ENCODE peak calls at places on chromosomes 4 and X, in four cellular contexts. One of them, this sample, is unnamed.

GRCh38 chr4:17966312-17966711 is 55.2 kb downstream of the LCORL start:
- DNase-seq in body of pancreas: no peak
- DNase-seq in stomach: no peak
- DNase-seq in tibial nerve: no peak
- DNase-seq in this sample: no peak

GRCh38 chr4:59091376-59092142 is 1981.4 kb upstream of the IGFBP7 start:
- DNase-seq in body of pancreas: no peak
- DNase-seq in tibial nerve: no peak
- DNase-seq in stomach: no peak
- DNase-seq in this sample: no peak

GRCh38 chrX:153226344-153227190 is 47.5 kb downstream of the MAGEA1 start:
- DNase-seq in body of pancreas: peak; percentile 14
- DNase-seq in tibial nerve: peak; percentile 17
- DNase-seq in stomach: no peak
- DNase-seq in this sample: peak; percentile 42

GRCh38 chr4:8373973-8374545 is 66.5 kb downstream of the ACOX3 start:
- DNase-seq in stomach: no peak
- DNase-seq in body of pancreas: no peak
- DNase-seq in tibial nerve: no peak
- DNase-seq in this sample: no peak

GRCh38 chr4:6152879-6153705 is 47.3 kb downstream of the JAKMIP1 start:
- DNase-seq in tibial nerve: no peak
- DNase-seq in stomach: no peak
- DNase-seq in body of pancreas: no peak
- DNase-seq in this sample: no peak

GRCh38 chr4:7347981-7348380 is 86.7 kb downstream of the PSAPL1 start:
- DNase-seq in tibial nerve: no peak
- DNase-seq in body of pancreas: no peak
- DNase-seq in stomach: no peak
- DNase-seq in this sample: no peak

GRCh38 chr4:110959041-110959643 is 336.3 kb upstream of the PITX2 start:
- DNase-seq in stomach: no peak
- DNase-seq in body of pancreas: no peak
- DNase-seq in tibial nerve: no peak
- DNase-seq in this sample: no peak

GRCh38 chrX:118761950-118762725 is 34.7 kb downstream of the IL13RA1 start:
- DNase-seq in tibial nerve: no peak
- DNase-seq in body of pancreas: no peak
- DNase-seq in stomach: no peak
- DNase-seq in this sample: no peak

GRCh38 chr4:171650543-171650942 is 162.7 kb upstream of the GALNTL6 start:
- DNase-seq in body of pancreas: no peak
- DNase-seq in tibial nerve: no peak
- DNase-seq in stomach: no peak
- DNase-seq in this sample: no peak

GRCh38 chr4:7024336-7024890 is 18.8 kb upstream of the TADA2B start:
- DNase-seq in tibial nerve: no peak
- DNase-seq in stomach: no peak
- DNase-seq in body of pancreas: no peak
- DNase-seq in this sample: no peak

GRCh38 chr4:8162625-8163024 is 4.0 kb upstream of the ABLIM2 start:
- DNase-seq in stomach: no peak
- DNase-seq in tibial nerve: no peak
- DNase-seq in body of pancreas: no peak
- DNase-seq in this sample: no peak

GRCh38 chr4:124290678-124291077 is 421.9 kb downstream of the ANKRD50 start:
- DNase-seq in tibial nerve: no peak
- DNase-seq in body of pancreas: no peak
- DNase-seq in stomach: no peak
- DNase-seq in this sample: no peak

GRCh38 chrX:153488231-153488914 is 6.4 kb upstream of the BGN start:
- DNase-seq in body of pancreas: no peak
- DNase-seq in tibial nerve: no peak
- DNase-seq in stomach: peak; percentile 44
- DNase-seq in this sample: peak; percentile 69

GRCh38 chr4:108492816-108493595 is 127.4 kb upstream of the RPL34 start:
- DNase-seq in tibial nerve: no peak
- DNase-seq in body of pancreas: no peak
- DNase-seq in stomach: no peak
- DNase-seq in this sample: no peak

GRCh38 chrX:115892787-115893671 is 277.5 kb upstream of the AGTR2 start:
- DNase-seq in body of pancreas: peak; percentile 85
- DNase-seq in tibial nerve: no peak
- DNase-seq in stomach: peak; percentile 70
- DNase-seq in this sample: peak; percentile 63

GRCh38 chr4:150039790-150040189 is 38.5 kb upstream of the DCLK2 start:
- DNase-seq in stomach: no peak
- DNase-seq in tibial nerve: no peak
- DNase-seq in body of pancreas: no peak
- DNase-seq in this sample: no peak

GRCh38 chr4:8280158-8280875 is 10.8 kb downstream of the HTRA3 start:
- DNase-seq in body of pancreas: no peak
- DNase-seq in tibial nerve: no peak
- DNase-seq in stomach: no peak
- DNase-seq in this sample: no peak

GRCh38 chrX:43269201-43269600 is 386.9 kb upstream of the MAOA start:
- DNase-seq in body of pancreas: no peak
- DNase-seq in stomach: no peak
- DNase-seq in tibial nerve: no peak
- DNase-seq in this sample: no peak

GRCh38 chr4:45453258-45453841 is 670.5 kb downstream of the GABRG1 start:
- DNase-seq in body of pancreas: no peak
- DNase-seq in tibial nerve: no peak
- DNase-seq in stomach: no peak
- DNase-seq in this sample: no peak

GRCh38 chr4:115851918-115852766 is 738.7 kb upstream of the NDST4 start:
- DNase-seq in body of pancreas: peak; percentile 71
- DNase-seq in tibial nerve: peak; percentile 45
- DNase-seq in stomach: peak; percentile 67
- DNase-seq in this sample: no peak

GRCh38 chrX:45056428-45057145 is 144.1 kb downstream of the DIPK2B start:
- DNase-seq in tibial nerve: no peak
- DNase-seq in stomach: no peak
- DNase-seq in body of pancreas: no peak
- DNase-seq in this sample: no peak

GRCh38 chrX:130055103-130055502 is 55.2 kb downstream of the ELF4 start:
- DNase-seq in stomach: no peak
- DNase-seq in tibial nerve: no peak
- DNase-seq in body of pancreas: no peak
- DNase-seq in this sample: no peak

GRCh38 chrX:96564595-96564994 is 120.0 kb upstream of the DIAPH2 start:
- DNase-seq in stomach: no peak
- DNase-seq in tibial nerve: no peak
- DNase-seq in body of pancreas: no peak
- DNase-seq in this sample: no peak

GRCh38 chr4:128060130-128060619 is 937 bp upstream of the LARP1B start:
- DNase-seq in stomach: no peak
- DNase-seq in tibial nerve: no peak
- DNase-seq in body of pancreas: no peak
- DNase-seq in this sample: no peak

GRCh38 chr4:174352405-174352804 is 68.7 kb downstream of the CEP44 start:
- DNase-seq in stomach: no peak
- DNase-seq in tibial nerve: no peak
- DNase-seq in body of pancreas: no peak
- DNase-seq in this sample: no peak

GRCh38 chr4:153084939-153085630 is 119.2 kb upstream of the TRIM2 start:
- DNase-seq in body of pancreas: peak; percentile 73
- DNase-seq in tibial nerve: peak; percentile 83
- DNase-seq in stomach: peak; percentile 82
- DNase-seq in this sample: peak; percentile 70

GRCh38 chr4:16360694-16361262 is 134.5 kb upstream of the TAPT1 start:
- DNase-seq in body of pancreas: no peak
- DNase-seq in stomach: no peak
- DNase-seq in tibial nerve: no peak
- DNase-seq in this sample: no peak

GRCh38 chrX:43998374-43998773 is 25.2 kb upstream of the NDP start:
- DNase-seq in body of pancreas: no peak
- DNase-seq in tibial nerve: no peak
- DNase-seq in stomach: no peak
- DNase-seq in this sample: no peak

GRCh38 chr4:16294455-16294854 is 68.2 kb upstream of the TAPT1 start:
- DNase-seq in body of pancreas: no peak
- DNase-seq in tibial nerve: no peak
- DNase-seq in stomach: no peak
- DNase-seq in this sample: no peak

GRCh38 chrX:28584025-28584424 is 3.2 kb upstream of the IL1RAPL1 start:
- DNase-seq in stomach: no peak
- DNase-seq in tibial nerve: no peak
- DNase-seq in body of pancreas: no peak
- DNase-seq in this sample: no peak

GRCh38 chr4:107548211-107548905 is 171.7 kb downstream of the PAPSS1 start:
- DNase-seq in tibial nerve: no peak
- DNase-seq in body of pancreas: no peak
- DNase-seq in stomach: no peak
- DNase-seq in this sample: no peak

GRCh38 chr4:3417448-3417847 is 24.3 kb upstream of the HGFAC start:
- DNase-seq in tibial nerve: no peak
- DNase-seq in stomach: no peak
- DNase-seq in body of pancreas: no peak
- DNase-seq in this sample: no peak

GRCh38 chr4:134201216-134202098 is at the start of gene PABPC4L:
- DNase-seq in body of pancreas: peak; percentile 16
- DNase-seq in stomach: no peak
- DNase-seq in tibial nerve: peak; percentile 9
- DNase-seq in this sample: peak; percentile 57

GRCh38 chr4:8831221-8832129 is 40.2 kb downstream of the HMX1 start:
- DNase-seq in body of pancreas: peak; percentile 5
- DNase-seq in tibial nerve: no peak
- DNase-seq in stomach: peak; percentile 22
- DNase-seq in this sample: peak; percentile 5

GRCh38 chr4:141254326-141254725 is 33.6 kb downstream of the ZNF330 start:
- DNase-seq in tibial nerve: no peak
- DNase-seq in stomach: no peak
- DNase-seq in body of pancreas: no peak
- DNase-seq in this sample: no peak

GRCh38 chrX:75596178-75596577 is 73.3 kb upstream of the ZDHHC15 start:
- DNase-seq in body of pancreas: no peak
- DNase-seq in tibial nerve: no peak
- DNase-seq in stomach: no peak
- DNase-seq in this sample: no peak
- H3K4me1 ChIP-seq in body of pancreas: no peaks in the 10 kb centered on the region
- H3K4me1 ChIP-seq in tibial nerve: no peaks in the 10 kb centered on the region
- H3K4me1 ChIP-seq in stomach: no peaks in the 10 kb centered on the region
- H3K4me1 ChIP-seq in this sample: no peaks in the 10 kb centered on the region

GRCh38 chr4:86721412-86721811 is 127.3 kb downstream of the PTPN13 start:
- DNase-seq in tibial nerve: no peak
- DNase-seq in stomach: no peak
- DNase-seq in body of pancreas: no peak
- DNase-seq in this sample: no peak
- H3K9me3 ChIP-seq in tibial nerve: no peaks in the 10 kb centered on the region
- H3K9me3 ChIP-seq in stomach: no peaks in the 10 kb centered on the region
- H3K9me3 ChIP-seq in body of pancreas: no peaks in the 10 kb centered on the region
- H3K9me3 ChIP-seq in this sample: no peaks in the 10 kb centered on the region

DNA sequence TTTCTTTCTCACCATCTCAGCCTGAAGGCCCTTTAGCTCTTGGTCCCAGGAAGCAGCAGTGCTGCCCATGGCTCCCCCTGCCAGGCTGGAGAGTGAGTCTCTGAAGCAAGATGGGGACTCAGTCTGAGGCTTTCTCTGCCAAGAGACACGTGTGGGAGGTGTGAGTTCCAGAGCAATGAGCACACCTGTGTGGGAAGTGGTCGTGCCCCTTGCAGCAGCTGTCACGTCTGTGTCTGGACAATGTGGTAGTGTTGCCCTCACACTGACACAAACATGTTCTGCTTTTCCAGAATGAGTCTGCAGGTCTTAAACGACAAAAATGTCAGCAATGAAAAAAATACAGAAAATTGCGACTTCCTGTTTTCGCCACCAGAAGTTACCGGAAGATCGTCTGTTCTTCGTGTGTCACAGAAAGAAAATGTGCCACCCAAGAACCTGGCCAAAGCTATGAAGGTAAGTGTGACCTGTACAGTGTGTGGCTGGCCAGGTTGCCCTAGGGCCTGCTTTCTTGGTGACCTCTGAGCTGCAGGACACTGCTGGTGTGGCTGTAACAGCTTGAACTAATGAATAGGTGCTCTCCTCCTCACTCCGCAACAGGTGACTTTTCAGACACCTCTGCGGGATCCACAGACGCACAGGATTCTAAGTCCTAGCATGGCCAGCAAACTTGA is 1.9 kb downstream of the TACC3 start:
- DNase-seq in tibial nerve: no peak
- DNase-seq in body of pancreas: no peak
- DNase-seq in stomach: no peak
- DNase-seq in this sample: peak; percentile 23
- TF ChIP-seq POLR2A in tibial nerve: peak; percentile 13
- TF ChIP-seq POLR2A in body of pancreas: peak; percentile 24
- TF ChIP-seq POLR2A in stomach: no peak
- TF ChIP-seq POLR2A in this sample: no peak

DNA sequence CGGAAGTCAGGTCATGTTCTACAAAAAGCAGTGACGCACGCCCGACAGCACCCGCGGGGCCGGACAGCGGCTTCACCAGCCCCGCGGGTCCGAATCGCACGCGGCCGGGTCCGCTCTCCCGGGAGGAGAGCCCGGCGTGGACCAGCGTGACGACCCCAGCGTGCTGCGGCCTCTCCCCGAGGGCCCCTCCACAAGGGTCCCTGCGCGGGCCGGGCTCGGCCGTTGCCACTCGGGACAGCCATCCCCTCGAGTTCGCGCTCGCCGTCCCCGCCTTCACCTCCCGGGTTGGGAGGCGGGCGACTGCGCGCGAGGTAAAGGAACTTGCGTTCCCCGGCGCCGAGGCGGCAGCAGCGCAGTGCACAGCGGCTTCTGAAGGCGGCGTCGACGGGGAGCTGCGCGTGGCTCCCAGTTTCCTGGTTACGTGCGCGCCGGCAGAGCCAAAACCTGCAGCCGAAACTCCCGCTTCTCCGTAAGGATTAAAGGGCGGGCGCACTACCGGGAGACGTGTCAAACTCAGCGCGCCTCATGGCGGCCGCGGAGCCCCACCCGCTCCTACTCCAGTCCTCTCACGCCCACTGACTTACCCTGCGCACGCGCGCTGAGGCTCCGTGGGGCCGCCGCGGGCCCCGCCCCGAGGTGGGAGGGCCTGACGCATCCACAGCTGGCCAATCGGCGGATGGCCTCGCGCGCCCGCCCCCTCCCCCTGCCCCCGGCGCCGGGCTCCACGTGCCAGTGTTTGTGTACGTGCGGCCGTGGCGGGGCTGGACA is 416 bp upstream of the LRP2BP start:
- DNase-seq in tibial nerve: peak; percentile 91
- DNase-seq in body of pancreas: peak; percentile 98
- DNase-seq in stomach: peak; percentile 98
- DNase-seq in this sample: peak; percentile 99
- H3K4me1 ChIP-seq in tibial nerve: peaks cover 13% of the 10 kb centered on the region
- H3K4me1 ChIP-seq in body of pancreas: peaks cover 41% of the 10 kb centered on the region
- H3K4me1 ChIP-seq in stomach: peaks cover 20% of the 10 kb centered on the region
- H3K4me1 ChIP-seq in this sample: peaks cover 3% of the 10 kb centered on the region

GRCh38 chrX:66023726-66024467 is 16.0 kb downstream of the VSIG4 start:
- DNase-seq in tibial nerve: no peak
- DNase-seq in body of pancreas: no peak
- DNase-seq in stomach: no peak
- DNase-seq in this sample: no peak
- H3K9me3 ChIP-seq in tibial nerve: no peaks in the 10 kb centered on the region
- H3K9me3 ChIP-seq in body of pancreas: no peaks in the 10 kb centered on the region
- H3K9me3 ChIP-seq in stomach: no peaks in the 10 kb centered on the region
- H3K9me3 ChIP-seq in this sample: no peaks in the 10 kb centered on the region

GRCh38 chr4:15153662-15154061 is 151.4 kb downstream of the CPEB2 start:
- DNase-seq in body of pancreas: no peak
- DNase-seq in stomach: no peak
- DNase-seq in tibial nerve: no peak
- DNase-seq in this sample: no peak
- TF ChIP-seq POLR2A in body of pancreas: no peak
- TF ChIP-seq POLR2A in stomach: no peak
- TF ChIP-seq POLR2A in tibial nerve: no peak
- TF ChIP-seq POLR2A in this sample: no peak